ENCODE peak calls at places on chromosomes 6 and 20, in four cellular contexts. V is breast epithelium, C is fibroblast of villous mesenchyme, L is IMR-90. B is an unnamed sample.

GRCh38 chr20:47305667-47306066 is 50.8 kb downstream of the ZMYND8 start:
- DNase-seq in L (peak), V (no peak), C (peak), B (no peak)

GRCh38 chr20:64151634-64152530 is 12.4 kb upstream of the MYT1 start:
- DNase-seq in C (no peak), L (peak), V (no peak), B (no peak)

GRCh38 chr6:16750566-16750965 is 10.7 kb downstream of the ATXN1 start:
- DNase-seq in L (no peak), V (no peak), C (no peak), B (no peak)

GRCh38 chr6:156167289-156168076 is 609.7 kb upstream of the ARID1B start:
- DNase-seq in L (peak), C (peak), V (no peak), B (no peak)

GRCh38 chr6:15674690-15675386 is 12.0 kb upstream of the DTNBP1 start:
- DNase-seq in C (no peak), L (no peak), V (no peak), B (no peak)

GRCh38 chr20:43916073-43916874 is 1.6 kb downstream of the TOX2 start:
- DNase-seq in L (no peak), C (peak), V (no peak), B (no peak)

GRCh38 chr20:45406260-45407066 is 1.6 kb upstream of the DBNDD2 start:
- DNase-seq in L (no peak), C (peak), V (peak), B (peak)

GRCh38 chr20:8812818-8813217 is 256.1 kb upstream of the PLCB4 start:
- DNase-seq in C (no peak), L (no peak), V (no peak), B (peak)

GRCh38 chr6:9761220-9761619 is 653.7 kb downstream of the TFAP2A start:
- DNase-seq in L (peak), C (no peak), V (no peak), B (no peak)

GRCh38 chr20:38471245-38471644 is 1.4 kb upstream of the RALGAPB start:
- DNase-seq in L (no peak), V (no peak), C (no peak), B (no peak)

GRCh38 chr6:132063738-132064137 is 112.6 kb upstream of the CCN2 start:
- DNase-seq in C (no peak), V (no peak), L (peak), B (no peak)

GRCh38 chr6:126133984-126134383 is 147.6 kb downstream of the TRMT11 start:
- DNase-seq in L (no peak), C (no peak), V (no peak), B (no peak)

GRCh38 chr6:168722397-168722796 is 281.4 kb downstream of the SMOC2 start:
- DNase-seq in C (no peak), L (no peak), V (no peak), B (no peak)

GRCh38 chr6:21381336-21381963 is 212.1 kb upstream of the SOX4 start:
- DNase-seq in V (no peak), L (no peak), C (peak), B (no peak)

GRCh38 chr20:7967199-7967844 is 27.1 kb upstream of the HAO1 start:
- DNase-seq in C (peak), V (no peak), L (peak), B (no peak)

GRCh38 chr6:69232506-69233194 is 564.2 kb downstream of the LMBRD1 start:
- DNase-seq in C (peak), V (peak), L (peak), B (no peak)

GRCh38 chr6:47478233-47479155 is 905 bp downstream of the CD2AP start:
- DNase-seq in C (peak), L (peak), V (no peak), B (no peak)

GRCh38 chr20:53805895-53806384 is 212.3 kb upstream of the ZNF217 start:
- DNase-seq in V (peak), C (no peak), L (peak), B (no peak)

GRCh38 chr6:43800746-43801488 is 30.9 kb downstream of the VEGFA start:
- DNase-seq in V (no peak), L (no peak), C (no peak), B (no peak)

GRCh38 chr20:16701296-16701695 is 28.5 kb upstream of the SNRPB2 start:
- DNase-seq in C (no peak), L (no peak), V (no peak), B (no peak)

GRCh38 chr20:39072132-39072531 is 110.0 kb downstream of the DHX35 start:
- DNase-seq in V (no peak), C (no peak), L (no peak), B (no peak)

GRCh38 chr6:124765314-124765713 is 196.9 kb upstream of the RNF217 start:
- DNase-seq in V (no peak), C (no peak), L (no peak), B (no peak)

GRCh38 chr6:3405182-3405518 is 51.7 kb downstream of the SLC22A23 start:
- DNase-seq in L (no peak), C (no peak), V (no peak), B (no peak)

GRCh38 chr6:150417899-150418824 is 49.4 kb downstream of the IYD start:
- DNase-seq in V (no peak), L (peak), C (peak), B (no peak)

GRCh38 chr6:22025468-22026159 is 271.2 kb downstream of the PRL start:
- DNase-seq in V (no peak), L (peak), C (peak), B (no peak)

GRCh38 chr6:57305112-57305511 is 12.3 kb upstream of the PRIM2 start:
- DNase-seq in L (no peak), C (peak), V (no peak), B (no peak)

GRCh38 chr6:150069707-150070106 is 786 bp upstream of the ULBP3 start:
- DNase-seq in L (no peak), V (no peak), C (no peak), B (no peak)

GRCh38 chr6:106110167-106110826 is 24.2 kb downstream of the PRDM1 start:
- DNase-seq in C (no peak), L (no peak), V (no peak), B (no peak)

GRCh38 chr6:137145421-137145820 is 28.0 kb downstream of the IL22RA2 start:
- DNase-seq in V (no peak), L (no peak), C (peak), B (no peak)

GRCh38 chr20:50848341-50848808 is 53.5 kb downstream of the BCAS4 start:
- DNase-seq in C (no peak), L (no peak), V (no peak), B (no peak)

GRCh38 chr6:127342296-127342945 is 988 bp downstream of the ECHDC1 start:
- DNase-seq in C (peak), V (no peak), L (peak), B (no peak)

GRCh38 chr6:139060332-139060731 is 31.8 kb downstream of the ABRACL start:
- DNase-seq in L (peak), C (peak), V (no peak), B (no peak)

GRCh38 chr20:8933391-8933807 is 135.5 kb upstream of the PLCB4 start:
- DNase-seq in V (no peak), L (no peak), C (no peak), B (peak)

GRCh38 chr6:39228111-39228971 is 934 bp downstream of the KCNK5 start:
- DNase-seq in V (no peak), L (no peak), C (no peak), B (no peak)

GRCh38 chr20:11496382-11496781 is 421.3 kb upstream of the BTBD3 start:
- DNase-seq in V (no peak), C (no peak), L (peak), B (no peak)

GRCh38 chr20:3935956-3936340 is 46.8 kb downstream of the PANK2 start:
- DNase-seq in V (no peak), C (no peak), L (no peak), B (no peak)

GRCh38 chr6:56624046-56624727 is 18.5 kb downstream of the DST start:
- DNase-seq in L (no peak), V (no peak), C (no peak), B (no peak)

GRCh38 chr6:33323623-33323948 is 6.0 kb upstream of the ZBTB22 start:
- DNase-seq in V (no peak), C (no peak), L (no peak), B (no peak)

B was measured in suprapubic skin.